ENCODE peak calls at places on chromosomes 12 and 14, in eight cellular contexts. G is non-pigmented ciliary epithelial cell, F is right cardiac atrium, I is astrocyte of the spinal cord, E is occipital lobe, B is M059J, W is heart left ventricle, J is AG09309. K is an unnamed sample.

GRCh38 chr12:12628013-12628412 is 16.3 kb downstream of the CREBL2 start:
- DNase-seq in G (no peak), F (no peak), I (no peak), E (no peak), B (peak), W (no peak), J (no peak), K (no peak)

GRCh38 chr14:91810699-91811098 is 56.6 kb downstream of the TC2N start:
- DNase-seq in G (no peak), F (no peak), I (no peak), E (no peak), B (no peak), W (no peak), J (no peak), K (no peak)

GRCh38 chr12:12376636-12377448 is 20.0 kb downstream of the BORCS5 start:
- DNase-seq in G (peak), F (no peak), I (peak), E (no peak), B (peak), W (no peak), J (peak), K (peak)

GRCh38 chr12:89333564-89334252 is 18.6 kb downstream of the DUSP6 start:
- DNase-seq in G (no peak), F (peak), I (no peak), E (no peak), B (peak), W (peak), J (no peak), K (no peak)

GRCh38 chr14:93734961-93735360 is 53.3 kb downstream of the PRIMA1 start:
- DNase-seq in G (no peak), F (no peak), I (no peak), E (no peak), B (no peak), W (no peak), J (no peak), K (no peak)

GRCh38 chr12:91180577-91180976 is 2.0 kb downstream of the DCN start:
- DNase-seq in G (no peak), F (no peak), I (peak), E (no peak), B (peak), W (no peak), J (peak), K (no peak)

GRCh38 chr12:92338671-92339070 is 193.0 kb upstream of the BTG1 start:
- DNase-seq in G (no peak), F (peak), I (no peak), E (no peak), B (no peak), W (no peak), J (no peak), K (no peak)

GRCh38 chr12:41018010-41018409 is 170.1 kb upstream of the PDZRN4 start:
- DNase-seq in G (no peak), F (no peak), I (no peak), E (no peak), B (no peak), W (no peak), J (no peak), K (no peak)

GRCh38 chr12:121590476-121591143 is 9.8 kb upstream of the KDM2B start:
- DNase-seq in G (no peak), F (no peak), I (peak), E (no peak), B (peak), W (no peak), J (no peak), K (no peak)